ENCODE peak calls at places on chromosomes 12 and 14, in ten cellular contexts. V is AG09309, Q is cardiac muscle cell, F is heart right ventricle, P is mucosa of descending colon, M is kidney, O is fibroblast of lung, N is IMR-90, D is H9, G is neural crest cell. H is an unnamed sample.

GRCh38 chr12:108565976-108566375 is 3.6 kb downstream of the ISCU start:
- DNase-seq in F (peak; percentile 69), V (no peak), N (peak; percentile 73), D (no peak), O (peak; percentile 72), P (peak; percentile 65), G (no peak), M (peak; percentile 95), Q (no peak), H (peak; percentile 86)

GRCh38 chr14:28001002-28001401 is 765.6 kb upstream of the FOXG1 start:
- DNase-seq in N (no peak), M (no peak), Q (no peak), G (no peak), D (peak; percentile 39), F (no peak), O (no peak), P (no peak), V (no peak), H (no peak)

GRCh38 chr12:20426191-20426590 is 57.9 kb downstream of the PDE3A start:
- DNase-seq in N (no peak), V (no peak), M (peak; percentile 46), F (peak; percentile 56), D (no peak), Q (no peak), O (peak; percentile 79), G (no peak), P (no peak), H (peak; percentile 71)

GRCh38 chr12:47286676-47287075 is 206.9 kb upstream of the AMIGO2 start:
- DNase-seq in N (no peak), P (no peak), F (no peak), V (no peak), G (no peak), Q (no peak), D (no peak), O (no peak), M (no peak), H (no peak)

GRCh38 chr12:16492240-16492639 is 113.7 kb downstream of the LMO3 start:
- DNase-seq in O (no peak), P (no peak), V (no peak), M (no peak), F (no peak), N (no peak), D (peak; percentile 40), Q (no peak), G (no peak), H (no peak)

GRCh38 chr12:68904351-68904982 is 28.5 kb downstream of the CPM start:
- DNase-seq in F (no peak), M (no peak), D (no peak), O (no peak), P (no peak), Q (no peak), N (peak; percentile 10), G (no peak), V (peak; percentile 24), H (no peak)

GRCh38 chr12:6207254-6207942 is 7.2 kb downstream of the CD9 start:
- DNase-seq in Q (no peak), M (no peak), O (no peak), V (no peak), P (no peak), N (no peak), D (no peak), F (no peak), G (no peak), H (no peak)

GRCh38 chr12:96225994-96226399 is 31.8 kb downstream of the ELK3 start:
- DNase-seq in M (no peak), N (no peak), D (no peak), O (no peak), P (no peak), V (no peak), G (no peak), F (no peak), Q (no peak), H (peak; percentile 40)

GRCh38 chr12:109951136-109951535 is 45.0 kb downstream of the GIT2 start:
- DNase-seq in Q (no peak), M (no peak), O (peak; percentile 88), V (peak; percentile 71), G (no peak), D (no peak), P (no peak), N (peak; percentile 96), F (no peak), H (peak; percentile 81)

GRCh38 chr12:109952873-109953272 is 43.3 kb downstream of the GIT2 start:
- DNase-seq in O (no peak), V (no peak), M (no peak), P (no peak), F (peak; percentile 54), N (no peak), D (no peak), Q (no peak), G (no peak), H (no peak)

GRCh38 chr12:109952160-109952858 is 43.9 kb downstream of the GIT2 start:
- DNase-seq in G (no peak), P (no peak), M (no peak), F (no peak), O (no peak), Q (no peak), N (no peak), D (no peak), V (no peak), H (no peak)

GRCh38 chr12:109950625-109951024 is 45.5 kb downstream of the GIT2 start:
- DNase-seq in M (no peak), O (no peak), V (no peak), N (no peak), P (no peak), G (no peak), F (no peak), D (no peak), Q (no peak), H (no peak)

DNA sequence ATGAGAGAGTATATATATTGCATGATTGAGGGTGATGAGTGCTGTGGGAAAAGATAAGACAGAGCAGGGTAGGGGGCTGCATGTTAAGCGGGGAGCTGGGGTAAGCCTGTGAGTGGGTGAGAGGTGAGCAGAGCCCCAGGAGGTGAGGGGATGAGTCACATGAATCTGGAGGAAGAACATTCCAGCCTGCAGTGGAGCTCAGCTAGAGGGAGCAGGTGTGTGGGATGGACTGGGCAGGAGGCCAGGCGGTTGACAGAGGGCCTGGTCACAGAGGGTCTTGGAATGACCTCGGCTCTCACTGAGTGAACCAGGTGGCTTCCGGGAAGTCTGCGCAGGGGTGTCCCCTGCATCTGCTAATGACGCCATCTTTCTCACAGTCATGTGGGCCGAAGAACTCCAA is 44.4 kb downstream of the GIT2 start:
- DNase-seq in O (peak; percentile 73), V (no peak), M (peak; percentile 87), Q (peak; percentile 55), P (no peak), F (peak; percentile 29), D (peak; percentile 61), G (no peak), N (peak; percentile 98), H (peak; percentile 73)
- TF ChIP-seq CTCF in O (no peak), V (no peak), M (no peak), Q (no peak), P (no peak), F (no peak), D (no peak), G (no peak), N (peak; percentile 8), H (peak; percentile 1)

DNA sequence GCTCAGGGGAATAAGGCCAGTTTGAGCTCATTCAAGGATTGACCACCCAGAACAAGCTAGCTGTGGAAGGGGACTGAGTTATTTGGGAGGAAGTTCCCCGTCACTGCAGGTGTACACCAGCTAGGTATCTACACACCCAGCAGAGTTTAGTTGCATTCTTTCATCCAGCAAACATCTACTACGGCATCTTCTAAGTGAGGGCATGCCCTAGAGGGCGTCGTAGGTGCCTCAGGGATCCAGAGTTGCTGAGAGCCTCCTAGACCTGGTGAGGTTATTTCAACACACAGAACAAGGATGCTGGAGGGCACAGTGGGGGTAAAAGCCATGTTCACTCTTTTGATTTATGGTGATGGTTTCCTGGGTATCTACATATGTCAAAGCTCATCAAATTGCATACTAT is 149.6 kb downstream of the KSR2 start:
- DNase-seq in D (no peak), G (no peak), O (no peak), M (no peak), V (no peak), P (no peak), F (no peak), N (no peak), Q (no peak), H (no peak)
- TF ChIP-seq CTCF in D (no peak), G (no peak), O (no peak), M (no peak), V (no peak), P (no peak), F (no peak), N (no peak), Q (no peak), H (no peak)

GRCh38 chr12:132761911-132762583 is 415 bp upstream of the ANKLE2 start:
- DNase-seq in V (peak; percentile 45), M (peak; percentile 94), Q (peak; percentile 93), F (peak; percentile 83), N (peak; percentile 87), P (peak; percentile 83), D (peak; percentile 80), G (peak; percentile 70), O (peak; percentile 89), H (peak; percentile 90)
- TF ChIP-seq CTCF in V (no peak), M (peak; percentile 4), Q (peak; percentile 14), F (no peak), N (peak; percentile 23), P (no peak), D (peak; percentile 32), G (peak; percentile 45), O (no peak), H (no peak)

GRCh38 chr14:81206115-81206514 is 14.6 kb downstream of the GTF2A1 start:
- DNase-seq in D (no peak), O (no peak), M (no peak), Q (no peak), V (no peak), F (no peak), P (no peak), N (peak; percentile 54), G (no peak), H (no peak)

GRCh38 chr14:81209187-81209836 is 11.4 kb downstream of the GTF2A1 start:
- DNase-seq in Q (no peak), P (no peak), N (no peak), G (no peak), F (no peak), D (no peak), V (no peak), M (no peak), O (no peak), H (no peak)

GRCh38 chr14:81208489-81208888 is 12.3 kb downstream of the GTF2A1 start:
- DNase-seq in P (no peak), D (no peak), N (no peak), G (no peak), Q (no peak), O (no peak), M (no peak), V (no peak), F (no peak), H (no peak)

DNA sequence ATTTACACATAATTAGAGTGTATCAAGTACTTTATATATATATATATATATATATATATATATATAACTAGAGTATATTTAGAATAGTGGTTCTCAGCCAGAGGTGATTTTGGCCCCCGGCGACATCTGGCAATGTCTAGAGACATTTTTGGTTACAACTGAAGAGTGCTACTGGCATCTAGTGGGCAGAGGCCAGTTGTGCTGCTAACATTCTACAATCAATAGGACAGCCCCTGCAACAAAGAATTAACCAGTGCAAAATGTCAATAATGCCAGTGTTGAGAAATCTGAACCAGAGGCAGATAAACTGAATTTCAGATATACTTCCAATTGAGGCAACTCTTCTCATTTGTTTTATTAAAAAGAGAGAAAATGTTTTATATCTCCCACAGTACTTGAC is 8.9 kb downstream of the GTF2A1 start:
- DNase-seq in M (no peak), P (peak; percentile 12), Q (peak; percentile 38), D (no peak), V (no peak), N (peak; percentile 17), G (no peak), O (peak; percentile 54), F (peak; percentile 29), H (peak; percentile 44)
- TF ChIP-seq CTCF in M (peak; percentile 59), P (no peak), Q (peak; percentile 31), D (peak; percentile 54), V (peak; percentile 47), N (peak; percentile 47), G (peak; percentile 56), O (peak; percentile 58), F (peak; percentile 40), H (peak; percentile 40)

H was measured in fibroblast of pulmonary artery.